ENCODE peak calls at places on chromosomes 12 and 14, in ten cellular contexts. One of them, this sample, is unnamed.

GRCh38 chr14:51157012-51157411 is 62.1 kb upstream of the TRIM9 start:
- DNase-seq in T-helper 9 cell: no peak
- DNase-seq in cardiac fibroblast: peak
- DNase-seq in skeletal muscle cell: no peak
- DNase-seq in fibroblast of lung: no peak
- DNase-seq in AG10803: peak
- DNase-seq in myocyte: peak
- DNase-seq in neural crest cell: no peak
- DNase-seq in COR-L47: peak
- DNase-seq in T-cell: no peak
- DNase-seq in this sample: no peak

GRCh38 chr14:89178802-89179201 is 238.2 kb downstream of the FOXN3 start:
- DNase-seq in cardiac fibroblast: peak
- DNase-seq in COR-L47: no peak
- DNase-seq in myocyte: no peak
- DNase-seq in fibroblast of lung: peak
- DNase-seq in AG10803: peak
- DNase-seq in neural crest cell: no peak
- DNase-seq in T-cell: no peak
- DNase-seq in skeletal muscle cell: no peak
- DNase-seq in T-helper 9 cell: no peak
- DNase-seq in this sample: peak

GRCh38 chr12:131124487-131125280 is 171.0 kb downstream of the ADGRD1 start:
- DNase-seq in myocyte: no peak
- DNase-seq in COR-L47: no peak
- DNase-seq in fibroblast of lung: no peak
- DNase-seq in cardiac fibroblast: no peak
- DNase-seq in AG10803: no peak
- DNase-seq in neural crest cell: no peak
- DNase-seq in skeletal muscle cell: no peak
- DNase-seq in T-helper 9 cell: no peak
- DNase-seq in T-cell: no peak
- DNase-seq in this sample: no peak

GRCh38 chr12:120903382-120903817 is 758 bp downstream of the SPPL3 start:
- DNase-seq in T-helper 9 cell: peak
- DNase-seq in fibroblast of lung: peak
- DNase-seq in AG10803: peak
- DNase-seq in cardiac fibroblast: peak
- DNase-seq in skeletal muscle cell: no peak
- DNase-seq in myocyte: peak
- DNase-seq in T-cell: peak
- DNase-seq in COR-L47: peak
- DNase-seq in neural crest cell: peak
- DNase-seq in this sample: no peak

GRCh38 chr14:95196268-95196667 is 38.9 kb upstream of the DICER1 start:
- DNase-seq in AG10803: no peak
- DNase-seq in T-helper 9 cell: no peak
- DNase-seq in cardiac fibroblast: no peak
- DNase-seq in COR-L47: no peak
- DNase-seq in neural crest cell: no peak
- DNase-seq in T-cell: no peak
- DNase-seq in fibroblast of lung: no peak
- DNase-seq in myocyte: no peak
- DNase-seq in skeletal muscle cell: no peak
- DNase-seq in this sample: no peak

GRCh38 chr12:10331642-10332239 is 24.1 kb downstream of the KLRD1 start:
- DNase-seq in COR-L47: no peak
- DNase-seq in myocyte: peak
- DNase-seq in AG10803: peak
- DNase-seq in cardiac fibroblast: peak
- DNase-seq in neural crest cell: no peak
- DNase-seq in T-helper 9 cell: no peak
- DNase-seq in T-cell: no peak
- DNase-seq in fibroblast of lung: peak
- DNase-seq in skeletal muscle cell: peak
- DNase-seq in this sample: peak

GRCh38 chr12:25377475-25378179 is 126.9 kb upstream of the KRAS start:
- DNase-seq in AG10803: peak
- DNase-seq in fibroblast of lung: peak
- DNase-seq in neural crest cell: no peak
- DNase-seq in skeletal muscle cell: peak
- DNase-seq in T-helper 9 cell: no peak
- DNase-seq in cardiac fibroblast: peak
- DNase-seq in COR-L47: no peak
- DNase-seq in myocyte: no peak
- DNase-seq in T-cell: peak
- DNase-seq in this sample: peak

GRCh38 chr12:94041833-94042232 is 106.5 kb upstream of the PLXNC1 start:
- DNase-seq in myocyte: no peak
- DNase-seq in fibroblast of lung: no peak
- DNase-seq in neural crest cell: no peak
- DNase-seq in T-helper 9 cell: no peak
- DNase-seq in COR-L47: no peak
- DNase-seq in AG10803: no peak
- DNase-seq in T-cell: no peak
- DNase-seq in skeletal muscle cell: no peak
- DNase-seq in cardiac fibroblast: no peak
- DNase-seq in this sample: no peak

GRCh38 chr12:31589896-31590729 is 823 bp downstream of the DENND5B start:
- DNase-seq in skeletal muscle cell: no peak
- DNase-seq in T-cell: no peak
- DNase-seq in fibroblast of lung: peak
- DNase-seq in COR-L47: peak
- DNase-seq in myocyte: peak
- DNase-seq in AG10803: peak
- DNase-seq in neural crest cell: peak
- DNase-seq in T-helper 9 cell: no peak
- DNase-seq in cardiac fibroblast: peak
- DNase-seq in this sample: peak